ENCODE peak calls at places on chromosomes 3 and 15, in four cellular contexts. One of them, this sample, is unnamed.
A peak's percentile ranks its signal among the peaks of the same experiment; 100 is the strongest.

GRCh38 chr15:95182081-95182480 is 950.7 kb downstream of the MCTP2 start:
- DNase-seq in progenitor cell of endocrine pancreas: no peak
- DNase-seq in NCI-H1417: no peak
- DNase-seq in stimulated activated naive CD8-positive, alpha-beta T cell treated with anti-CD3 and anti-CD28 coated beads, Interleukin-15, Interleukin-2, amounts not matched to agents 100 U/mL and 50 U/mL, for 24 hours: no peak
- DNase-seq in this sample: peak; percentile 70

GRCh38 chr3:41808618-41809017 is 153.3 kb downstream of the ULK4 start:
- DNase-seq in progenitor cell of endocrine pancreas: no peak
- DNase-seq in NCI-H1417: no peak
- DNase-seq in stimulated activated naive CD8-positive, alpha-beta T cell treated with anti-CD3 and anti-CD28 coated beads, Interleukin-15, Interleukin-2, amounts not matched to agents 100 U/mL and 50 U/mL, for 24 hours: no peak
- DNase-seq in this sample: no peak

GRCh38 chr3:78154521-78155186 is 1114.8 kb downstream of the ROBO2 start:
- DNase-seq in progenitor cell of endocrine pancreas: no peak
- DNase-seq in NCI-H1417: no peak
- DNase-seq in stimulated activated naive CD8-positive, alpha-beta T cell treated with anti-CD3 and anti-CD28 coated beads, Interleukin-15, Interleukin-2, amounts not matched to agents 100 U/mL and 50 U/mL, for 24 hours: no peak
- DNase-seq in this sample: no peak

GRCh38 chr15:29121907-29122306 is 147.7 kb downstream of the NSMCE3 start:
- DNase-seq in progenitor cell of endocrine pancreas: no peak
- DNase-seq in NCI-H1417: no peak
- DNase-seq in stimulated activated naive CD8-positive, alpha-beta T cell treated with anti-CD3 and anti-CD28 coated beads, Interleukin-15, Interleukin-2, amounts not matched to agents 100 U/mL and 50 U/mL, for 24 hours: no peak
- DNase-seq in this sample: no peak

GRCh38 chr15:72724028-72724427 is 38.0 kb downstream of the BBS4 start:
- DNase-seq in progenitor cell of endocrine pancreas: no peak
- DNase-seq in NCI-H1417: no peak
- DNase-seq in stimulated activated naive CD8-positive, alpha-beta T cell treated with anti-CD3 and anti-CD28 coated beads, Interleukin-15, Interleukin-2, amounts not matched to agents 100 U/mL and 50 U/mL, for 24 hours: no peak
- DNase-seq in this sample: no peak

GRCh38 chr15:81254277-81255265 is 57.9 kb downstream of the IL16 start:
- DNase-seq in progenitor cell of endocrine pancreas: no peak
- DNase-seq in NCI-H1417: no peak
- DNase-seq in stimulated activated naive CD8-positive, alpha-beta T cell treated with anti-CD3 and anti-CD28 coated beads, Interleukin-15, Interleukin-2, amounts not matched to agents 100 U/mL and 50 U/mL, for 24 hours: no peak
- DNase-seq in this sample: no peak

GRCh38 chr3:182925330-182925943 is 54.9 kb downstream of the DCUN1D1 start:
- DNase-seq in progenitor cell of endocrine pancreas: no peak
- DNase-seq in NCI-H1417: no peak
- DNase-seq in stimulated activated naive CD8-positive, alpha-beta T cell treated with anti-CD3 and anti-CD28 coated beads, Interleukin-15, Interleukin-2, amounts not matched to agents 100 U/mL and 50 U/mL, for 24 hours: no peak
- DNase-seq in this sample: no peak

GRCh38 chr3:73516656-73517055 is 108.1 kb downstream of the PDZRN3 start:
- DNase-seq in progenitor cell of endocrine pancreas: no peak
- DNase-seq in NCI-H1417: no peak
- DNase-seq in stimulated activated naive CD8-positive, alpha-beta T cell treated with anti-CD3 and anti-CD28 coated beads, Interleukin-15, Interleukin-2, amounts not matched to agents 100 U/mL and 50 U/mL, for 24 hours: no peak
- DNase-seq in this sample: no peak

GRCh38 chr15:66483131-66483566 is 14.4 kb downstream of the SNAPC5 start:
- DNase-seq in progenitor cell of endocrine pancreas: no peak
- DNase-seq in NCI-H1417: peak; percentile 10
- DNase-seq in stimulated activated naive CD8-positive, alpha-beta T cell treated with anti-CD3 and anti-CD28 coated beads, Interleukin-15, Interleukin-2, amounts not matched to agents 100 U/mL and 50 U/mL, for 24 hours: no peak
- DNase-seq in this sample: peak; percentile 91

GRCh38 chr15:101113114-101114005 is 138.5 kb downstream of the CHSY1 start:
- DNase-seq in progenitor cell of endocrine pancreas: no peak
- DNase-seq in NCI-H1417: no peak
- DNase-seq in stimulated activated naive CD8-positive, alpha-beta T cell treated with anti-CD3 and anti-CD28 coated beads, Interleukin-15, Interleukin-2, amounts not matched to agents 100 U/mL and 50 U/mL, for 24 hours: no peak
- DNase-seq in this sample: no peak

GRCh38 chr15:77225641-77226040 is 154.7 kb upstream of the TSPAN3 start:
- DNase-seq in progenitor cell of endocrine pancreas: no peak
- DNase-seq in NCI-H1417: no peak
- DNase-seq in stimulated activated naive CD8-positive, alpha-beta T cell treated with anti-CD3 and anti-CD28 coated beads, Interleukin-15, Interleukin-2, amounts not matched to agents 100 U/mL and 50 U/mL, for 24 hours: no peak
- DNase-seq in this sample: no peak

GRCh38 chr3:172869356-172869755 is 118.8 kb downstream of the ECT2 start:
- DNase-seq in progenitor cell of endocrine pancreas: no peak
- DNase-seq in NCI-H1417: no peak
- DNase-seq in stimulated activated naive CD8-positive, alpha-beta T cell treated with anti-CD3 and anti-CD28 coated beads, Interleukin-15, Interleukin-2, amounts not matched to agents 100 U/mL and 50 U/mL, for 24 hours: no peak
- DNase-seq in this sample: no peak

GRCh38 chr15:37140531-37141053 is 40.2 kb upstream of the MEIS2 start:
- DNase-seq in progenitor cell of endocrine pancreas: no peak
- DNase-seq in NCI-H1417: no peak
- DNase-seq in stimulated activated naive CD8-positive, alpha-beta T cell treated with anti-CD3 and anti-CD28 coated beads, Interleukin-15, Interleukin-2, amounts not matched to agents 100 U/mL and 50 U/mL, for 24 hours: no peak
- DNase-seq in this sample: no peak